ENCODE peak calls at places on chromosomes 12 and 14, in five cellular contexts. One of them, this sample, is unnamed.

GRCh38 chr12:67276469-67276868 is 7.3 kb downstream of the CAND1 start:
- DNase-seq in fibroblast of lung: no peak
- DNase-seq in fibroblast of the aortic adventitia: no peak
- DNase-seq in type B pancreatic cell: no peak
- DNase-seq in tibial artery: no peak
- DNase-seq in this sample: no peak

GRCh38 chr12:90773526-90773925 is 181.4 kb downstream of the CCER1 start:
- DNase-seq in fibroblast of lung: no peak
- DNase-seq in fibroblast of the aortic adventitia: peak
- DNase-seq in type B pancreatic cell: no peak
- DNase-seq in tibial artery: no peak
- DNase-seq in this sample: peak

GRCh38 chr14:101068958-101069549 is 165.5 kb upstream of the RTL1 start:
- DNase-seq in fibroblast of lung: no peak
- DNase-seq in fibroblast of the aortic adventitia: no peak
- DNase-seq in type B pancreatic cell: peak
- DNase-seq in tibial artery: peak
- DNase-seq in this sample: no peak

GRCh38 chr12:91893476-91893875 is 252.2 kb downstream of the BTG1 start:
- DNase-seq in fibroblast of lung: no peak
- DNase-seq in fibroblast of the aortic adventitia: no peak
- DNase-seq in type B pancreatic cell: no peak
- DNase-seq in tibial artery: no peak
- DNase-seq in this sample: no peak

GRCh38 chr12:94596596-94596995 is 53.8 kb downstream of the TMCC3 start:
- DNase-seq in fibroblast of lung: peak
- DNase-seq in fibroblast of the aortic adventitia: no peak
- DNase-seq in type B pancreatic cell: no peak
- DNase-seq in tibial artery: no peak
- DNase-seq in this sample: peak

GRCh38 chr14:34501997-34502396 is 37.5 kb downstream of the EAPP start:
- DNase-seq in fibroblast of lung: peak
- DNase-seq in fibroblast of the aortic adventitia: peak
- DNase-seq in type B pancreatic cell: no peak
- DNase-seq in tibial artery: no peak
- DNase-seq in this sample: peak

GRCh38 chr12:5912011-5912410 is 33.0 kb downstream of the ANO2 start:
- DNase-seq in fibroblast of lung: no peak
- DNase-seq in fibroblast of the aortic adventitia: no peak
- DNase-seq in type B pancreatic cell: no peak
- DNase-seq in tibial artery: no peak
- DNase-seq in this sample: no peak

GRCh38 chr14:29637406-29637805 is 290.2 kb downstream of the PRKD1 start:
- DNase-seq in fibroblast of lung: peak
- DNase-seq in fibroblast of the aortic adventitia: peak
- DNase-seq in type B pancreatic cell: no peak
- DNase-seq in tibial artery: peak
- DNase-seq in this sample: peak

GRCh38 chr12:110921262-110921661 is 883 bp upstream of the MYL2 start:
- DNase-seq in fibroblast of lung: peak
- DNase-seq in fibroblast of the aortic adventitia: peak
- DNase-seq in type B pancreatic cell: no peak
- DNase-seq in tibial artery: no peak
- DNase-seq in this sample: peak

GRCh38 chr12:61188801-61189595 is 1071.2 kb upstream of the USP15 start:
- DNase-seq in fibroblast of lung: no peak
- DNase-seq in fibroblast of the aortic adventitia: no peak
- DNase-seq in type B pancreatic cell: no peak
- DNase-seq in tibial artery: no peak
- DNase-seq in this sample: no peak

GRCh38 chr12:16352481-16352880 is 5.0 kb downstream of the MGST1 start:
- DNase-seq in fibroblast of lung: peak
- DNase-seq in fibroblast of the aortic adventitia: peak
- DNase-seq in type B pancreatic cell: no peak
- DNase-seq in tibial artery: no peak
- DNase-seq in this sample: peak

GRCh38 chr14:29321646-29322045 is 555.1 kb downstream of the FOXG1 start:
- DNase-seq in fibroblast of lung: peak
- DNase-seq in fibroblast of the aortic adventitia: peak
- DNase-seq in type B pancreatic cell: no peak
- DNase-seq in tibial artery: no peak
- DNase-seq in this sample: peak

GRCh38 chr14:99630202-99630601 is 14.7 kb upstream of the HHIPL1 start:
- DNase-seq in fibroblast of lung: no peak
- DNase-seq in fibroblast of the aortic adventitia: no peak
- DNase-seq in type B pancreatic cell: no peak
- DNase-seq in tibial artery: no peak
- DNase-seq in this sample: no peak

GRCh38 chr12:124542021-124542941 is 25.1 kb downstream of the NCOR2 start:
- DNase-seq in fibroblast of lung: no peak
- DNase-seq in fibroblast of the aortic adventitia: no peak
- DNase-seq in type B pancreatic cell: no peak
- DNase-seq in tibial artery: no peak
- DNase-seq in this sample: no peak

DNA sequence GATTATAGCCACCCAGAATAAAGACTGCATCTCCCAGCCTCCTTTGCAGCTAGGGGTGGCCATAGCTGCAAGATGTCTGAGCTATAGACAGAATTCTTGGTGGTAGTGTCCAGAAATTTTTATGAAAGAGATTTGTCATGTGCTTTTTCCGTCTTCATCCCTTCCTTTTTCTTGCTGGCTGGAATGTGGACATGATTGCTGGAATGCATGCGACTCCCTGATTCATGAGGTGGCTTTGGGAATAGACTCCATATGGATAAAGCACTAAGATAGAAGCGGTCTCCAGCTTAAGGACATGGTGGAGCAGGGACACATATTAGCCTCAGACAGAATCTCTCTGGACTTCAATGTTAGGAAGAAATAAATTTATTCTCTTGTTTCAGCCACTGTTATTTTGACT is 10.0 kb upstream of the HSPB8 start:
- DNase-seq in fibroblast of lung: no peak
- DNase-seq in fibroblast of the aortic adventitia: no peak
- DNase-seq in type B pancreatic cell: no peak
- DNase-seq in tibial artery: no peak
- DNase-seq in this sample: no peak
- TF ChIP-seq CTCF in fibroblast of lung: no peak
- TF ChIP-seq CTCF in fibroblast of the aortic adventitia: no peak
- TF ChIP-seq CTCF in type B pancreatic cell: no peak
- TF ChIP-seq CTCF in tibial artery: no peak
- TF ChIP-seq CTCF in this sample: no peak

DNA sequence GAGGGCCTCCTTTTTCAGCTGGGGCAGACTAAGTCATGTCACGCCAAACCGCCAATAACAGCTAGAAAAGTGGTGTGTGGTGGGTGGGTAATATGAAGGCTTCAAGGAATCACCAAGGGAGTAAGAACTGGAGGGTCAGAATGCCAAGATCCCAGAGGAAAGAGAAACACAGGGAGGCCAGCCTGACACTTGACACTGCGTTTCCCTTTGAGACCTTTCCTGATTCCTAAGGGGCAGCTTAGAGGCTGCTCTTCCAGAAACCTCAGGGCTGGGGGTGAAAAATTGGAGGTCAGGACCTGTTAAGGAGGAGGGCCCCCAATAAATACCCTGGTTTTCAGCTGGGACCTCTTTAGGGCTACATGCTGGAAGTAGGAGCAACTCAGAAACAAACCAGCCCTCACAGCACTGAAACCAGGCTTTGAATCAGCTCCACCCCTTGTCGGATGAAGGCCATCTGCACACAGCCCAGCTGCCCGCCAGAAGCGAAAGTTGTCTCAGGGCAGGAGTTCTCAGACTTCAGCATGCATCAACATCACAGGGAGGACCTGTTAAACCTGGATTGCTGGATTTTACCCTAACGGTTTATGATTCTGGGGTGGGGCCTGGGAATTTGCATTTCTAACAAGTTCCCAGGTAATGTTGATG is 11.1 kb downstream of the SYNDIG1L start:
- DNase-seq in fibroblast of lung: no peak
- DNase-seq in fibroblast of the aortic adventitia: no peak
- DNase-seq in type B pancreatic cell: no peak
- DNase-seq in tibial artery: no peak
- DNase-seq in this sample: no peak
- TF ChIP-seq CTCF in fibroblast of lung: no peak
- TF ChIP-seq CTCF in fibroblast of the aortic adventitia: no peak
- TF ChIP-seq CTCF in type B pancreatic cell: no peak
- TF ChIP-seq CTCF in tibial artery: no peak
- TF ChIP-seq CTCF in this sample: no peak

DNA sequence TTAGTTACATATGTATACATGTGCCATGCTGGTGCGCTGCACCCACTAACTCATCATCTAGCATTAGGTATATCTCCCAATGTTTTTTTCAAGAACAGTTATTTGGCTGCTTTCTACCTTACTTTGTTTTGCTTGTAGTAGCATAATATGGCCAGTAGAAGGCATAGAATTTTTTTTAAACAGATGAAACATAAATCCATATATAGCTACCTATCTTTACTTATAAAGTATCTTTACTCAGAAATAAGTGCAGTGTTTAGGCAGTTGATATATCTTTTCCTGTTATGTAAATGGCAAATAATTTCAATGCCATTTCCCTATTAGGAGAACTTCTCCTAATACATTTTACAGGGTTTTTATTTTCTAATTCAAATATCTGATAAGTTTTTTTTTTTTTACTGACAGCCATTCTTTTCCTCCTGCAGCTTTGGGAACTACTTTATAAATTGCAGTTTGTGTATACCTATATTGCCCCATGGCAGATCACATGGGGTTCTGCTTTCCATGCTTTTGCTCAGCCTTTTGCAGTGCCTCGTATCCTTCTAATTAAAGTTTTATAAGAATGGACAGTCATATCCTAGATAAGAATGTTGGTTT is 143.1 kb downstream of the PCNX1 start:
- DNase-seq in fibroblast of lung: peak
- DNase-seq in fibroblast of the aortic adventitia: peak
- DNase-seq in type B pancreatic cell: no peak
- DNase-seq in tibial artery: no peak
- DNase-seq in this sample: peak
- TF ChIP-seq CTCF in fibroblast of lung: peak
- TF ChIP-seq CTCF in fibroblast of the aortic adventitia: peak
- TF ChIP-seq CTCF in type B pancreatic cell: peak
- TF ChIP-seq CTCF in tibial artery: no peak
- TF ChIP-seq CTCF in this sample: peak

GRCh38 chr12:120686151-120686689 is 729 bp upstream of the MLEC start:
- DNase-seq in fibroblast of lung: peak
- DNase-seq in fibroblast of the aortic adventitia: peak
- DNase-seq in type B pancreatic cell: peak
- DNase-seq in tibial artery: peak
- DNase-seq in this sample: peak

GRCh38 chr12:120687570-120688289 is 781 bp downstream of the MLEC start:
- DNase-seq in fibroblast of lung: no peak
- DNase-seq in fibroblast of the aortic adventitia: peak
- DNase-seq in type B pancreatic cell: no peak
- DNase-seq in tibial artery: peak
- DNase-seq in this sample: peak

GRCh38 chr12:120684523-120684932 is 2.4 kb upstream of the MLEC start:
- DNase-seq in fibroblast of lung: no peak
- DNase-seq in fibroblast of the aortic adventitia: no peak
- DNase-seq in type B pancreatic cell: no peak
- DNase-seq in tibial artery: no peak
- DNase-seq in this sample: peak

GRCh38 chr12:120688527-120689071 is 1.6 kb downstream of the MLEC start:
- DNase-seq in fibroblast of lung: peak
- DNase-seq in fibroblast of the aortic adventitia: peak
- DNase-seq in type B pancreatic cell: no peak
- DNase-seq in tibial artery: no peak
- DNase-seq in this sample: peak

GRCh38 chr12:120686690-120687569 is at the start of gene MLEC:
- DNase-seq in fibroblast of lung: peak
- DNase-seq in fibroblast of the aortic adventitia: peak
- DNase-seq in type B pancreatic cell: peak
- DNase-seq in tibial artery: peak
- DNase-seq in this sample: peak
- TF ChIP-seq CTCF in fibroblast of lung: no peak
- TF ChIP-seq CTCF in fibroblast of the aortic adventitia: no peak
- TF ChIP-seq CTCF in type B pancreatic cell: no peak
- TF ChIP-seq CTCF in tibial artery: no peak
- TF ChIP-seq CTCF in this sample: no peak

GRCh38 chr14:91258021-91258618 is 13.6 kb upstream of the GPR68 start:
- DNase-seq in fibroblast of lung: peak
- DNase-seq in fibroblast of the aortic adventitia: peak
- DNase-seq in type B pancreatic cell: no peak
- DNase-seq in tibial artery: no peak
- DNase-seq in this sample: peak

GRCh38 chr14:91256661-91257060 is 12.2 kb upstream of the GPR68 start:
- DNase-seq in fibroblast of lung: no peak
- DNase-seq in fibroblast of the aortic adventitia: peak
- DNase-seq in type B pancreatic cell: no peak
- DNase-seq in tibial artery: no peak
- DNase-seq in this sample: no peak

GRCh38 chr14:91261115-91261514 is 16.6 kb upstream of the GPR68 start:
- DNase-seq in fibroblast of lung: no peak
- DNase-seq in fibroblast of the aortic adventitia: no peak
- DNase-seq in type B pancreatic cell: no peak
- DNase-seq in tibial artery: no peak
- DNase-seq in this sample: no peak

GRCh38 chr14:91257328-91258020 is 13.0 kb upstream of the GPR68 start:
- DNase-seq in fibroblast of lung: no peak
- DNase-seq in fibroblast of the aortic adventitia: no peak
- DNase-seq in type B pancreatic cell: no peak
- DNase-seq in tibial artery: no peak
- DNase-seq in this sample: no peak

GRCh38 chr14:91258876-91259275 is 14.4 kb upstream of the GPR68 start:
- DNase-seq in fibroblast of lung: no peak
- DNase-seq in fibroblast of the aortic adventitia: no peak
- DNase-seq in type B pancreatic cell: no peak
- DNase-seq in tibial artery: no peak
- DNase-seq in this sample: no peak
- TF ChIP-seq CTCF in fibroblast of lung: no peak
- TF ChIP-seq CTCF in fibroblast of the aortic adventitia: no peak
- TF ChIP-seq CTCF in type B pancreatic cell: no peak
- TF ChIP-seq CTCF in tibial artery: no peak
- TF ChIP-seq CTCF in this sample: no peak

GRCh38 chr14:90276627-90277367 is 20.4 kb downstream of the PSMC1 start:
- DNase-seq in fibroblast of lung: no peak
- DNase-seq in fibroblast of the aortic adventitia: no peak
- DNase-seq in type B pancreatic cell: no peak
- DNase-seq in tibial artery: no peak
- DNase-seq in this sample: peak
- TF ChIP-seq CTCF in fibroblast of lung: no peak
- TF ChIP-seq CTCF in fibroblast of the aortic adventitia: no peak
- TF ChIP-seq CTCF in type B pancreatic cell: no peak
- TF ChIP-seq CTCF in tibial artery: no peak
- TF ChIP-seq CTCF in this sample: no peak